ENCODE peak calls at places on chromosomes 2 and 18, in ten cellular contexts. One of them, this sample, is unnamed.

GRCh38 chr2:25590921-25591505 is 82.4 kb downstream of the DTNB start:
- DNase-seq in body of pancreas: no peak
- DNase-seq in lower lobe of right lung: no peak
- DNase-seq in A549: no peak
- DNase-seq in tibial artery: no peak
- DNase-seq in SK-N-SH: no peak
- DNase-seq in fibroblast of lung: no peak
- DNase-seq in foreskin keratinocyte: no peak
- DNase-seq in CD4-positive, CD25-positive, alpha-beta regulatory T cell: no peak
- DNase-seq in IMR-90: no peak
- DNase-seq in this sample: no peak

GRCh38 chr2:153416071-153416470 is 62.5 kb downstream of the RPRM start:
- DNase-seq in fibroblast of lung: no peak
- DNase-seq in A549: no peak
- DNase-seq in foreskin keratinocyte: peak
- DNase-seq in IMR-90: no peak
- DNase-seq in SK-N-SH: no peak
- DNase-seq in tibial artery: no peak
- DNase-seq in body of pancreas: no peak
- DNase-seq in CD4-positive, CD25-positive, alpha-beta regulatory T cell: no peak
- DNase-seq in lower lobe of right lung: no peak
- DNase-seq in this sample: no peak

GRCh38 chr18:59927246-59927825 is 27.5 kb downstream of the PMAIP1 start:
- DNase-seq in SK-N-SH: no peak
- DNase-seq in foreskin keratinocyte: peak
- DNase-seq in fibroblast of lung: no peak
- DNase-seq in body of pancreas: no peak
- DNase-seq in IMR-90: peak
- DNase-seq in A549: no peak
- DNase-seq in tibial artery: no peak
- DNase-seq in lower lobe of right lung: no peak
- DNase-seq in CD4-positive, CD25-positive, alpha-beta regulatory T cell: no peak
- DNase-seq in this sample: no peak

GRCh38 chr18:36744261-36744876 is 84.4 kb downstream of the TPGS2 start:
- DNase-seq in A549: no peak
- DNase-seq in body of pancreas: no peak
- DNase-seq in CD4-positive, CD25-positive, alpha-beta regulatory T cell: no peak
- DNase-seq in fibroblast of lung: no peak
- DNase-seq in IMR-90: peak
- DNase-seq in tibial artery: no peak
- DNase-seq in foreskin keratinocyte: peak
- DNase-seq in lower lobe of right lung: no peak
- DNase-seq in SK-N-SH: no peak
- DNase-seq in this sample: no peak

GRCh38 chr2:141810148-141810547 is 320.7 kb downstream of the LRP1B start:
- DNase-seq in foreskin keratinocyte: no peak
- DNase-seq in SK-N-SH: no peak
- DNase-seq in CD4-positive, CD25-positive, alpha-beta regulatory T cell: no peak
- DNase-seq in A549: no peak
- DNase-seq in lower lobe of right lung: no peak
- DNase-seq in body of pancreas: no peak
- DNase-seq in fibroblast of lung: no peak
- DNase-seq in IMR-90: no peak
- DNase-seq in tibial artery: no peak
- DNase-seq in this sample: no peak

GRCh38 chr18:58076052-58076451 is 32.0 kb downstream of the NEDD4L start:
- DNase-seq in fibroblast of lung: peak
- DNase-seq in CD4-positive, CD25-positive, alpha-beta regulatory T cell: no peak
- DNase-seq in SK-N-SH: no peak
- DNase-seq in lower lobe of right lung: no peak
- DNase-seq in IMR-90: peak
- DNase-seq in foreskin keratinocyte: peak
- DNase-seq in body of pancreas: no peak
- DNase-seq in tibial artery: no peak
- DNase-seq in A549: no peak
- DNase-seq in this sample: no peak

GRCh38 chr18:13374468-13375301 is 156.1 kb downstream of the LDLRAD4 start:
- DNase-seq in body of pancreas: no peak
- DNase-seq in A549: no peak
- DNase-seq in foreskin keratinocyte: no peak
- DNase-seq in SK-N-SH: peak
- DNase-seq in fibroblast of lung: no peak
- DNase-seq in tibial artery: no peak
- DNase-seq in lower lobe of right lung: no peak
- DNase-seq in IMR-90: no peak
- DNase-seq in CD4-positive, CD25-positive, alpha-beta regulatory T cell: no peak
- DNase-seq in this sample: no peak

GRCh38 chr18:46574000-46574739 is 82.8 kb downstream of the LOXHD1 start:
- DNase-seq in body of pancreas: no peak
- DNase-seq in foreskin keratinocyte: no peak
- DNase-seq in lower lobe of right lung: no peak
- DNase-seq in CD4-positive, CD25-positive, alpha-beta regulatory T cell: no peak
- DNase-seq in IMR-90: no peak
- DNase-seq in A549: no peak
- DNase-seq in fibroblast of lung: no peak
- DNase-seq in tibial artery: no peak
- DNase-seq in SK-N-SH: no peak
- DNase-seq in this sample: no peak

GRCh38 chr2:152594792-152595191 is 122.5 kb downstream of the PRPF40A start:
- DNase-seq in body of pancreas: no peak
- DNase-seq in fibroblast of lung: peak
- DNase-seq in tibial artery: peak
- DNase-seq in foreskin keratinocyte: no peak
- DNase-seq in A549: no peak
- DNase-seq in lower lobe of right lung: no peak
- DNase-seq in CD4-positive, CD25-positive, alpha-beta regulatory T cell: no peak
- DNase-seq in SK-N-SH: no peak
- DNase-seq in IMR-90: peak
- DNase-seq in this sample: no peak

GRCh38 chr2:75361486-75361885 is 162.2 kb upstream of the TACR1 start:
- DNase-seq in IMR-90: no peak
- DNase-seq in foreskin keratinocyte: no peak
- DNase-seq in lower lobe of right lung: no peak
- DNase-seq in A549: no peak
- DNase-seq in body of pancreas: no peak
- DNase-seq in CD4-positive, CD25-positive, alpha-beta regulatory T cell: no peak
- DNase-seq in tibial artery: no peak
- DNase-seq in fibroblast of lung: no peak
- DNase-seq in SK-N-SH: peak
- DNase-seq in this sample: no peak

GRCh38 chr2:30662268-30663131 is 144.7 kb downstream of the CAPN13 start:
- DNase-seq in fibroblast of lung: peak
- DNase-seq in A549: peak
- DNase-seq in CD4-positive, CD25-positive, alpha-beta regulatory T cell: no peak
- DNase-seq in foreskin keratinocyte: peak
- DNase-seq in tibial artery: no peak
- DNase-seq in IMR-90: peak
- DNase-seq in lower lobe of right lung: no peak
- DNase-seq in SK-N-SH: no peak
- DNase-seq in body of pancreas: no peak
- DNase-seq in this sample: no peak

GRCh38 chr2:189393440-189394111 is 47.7 kb upstream of the WDR75 start:
- DNase-seq in A549: peak
- DNase-seq in lower lobe of right lung: no peak
- DNase-seq in foreskin keratinocyte: peak
- DNase-seq in IMR-90: peak
- DNase-seq in CD4-positive, CD25-positive, alpha-beta regulatory T cell: no peak
- DNase-seq in tibial artery: no peak
- DNase-seq in body of pancreas: no peak
- DNase-seq in SK-N-SH: no peak
- DNase-seq in fibroblast of lung: peak
- DNase-seq in this sample: peak

DNA sequence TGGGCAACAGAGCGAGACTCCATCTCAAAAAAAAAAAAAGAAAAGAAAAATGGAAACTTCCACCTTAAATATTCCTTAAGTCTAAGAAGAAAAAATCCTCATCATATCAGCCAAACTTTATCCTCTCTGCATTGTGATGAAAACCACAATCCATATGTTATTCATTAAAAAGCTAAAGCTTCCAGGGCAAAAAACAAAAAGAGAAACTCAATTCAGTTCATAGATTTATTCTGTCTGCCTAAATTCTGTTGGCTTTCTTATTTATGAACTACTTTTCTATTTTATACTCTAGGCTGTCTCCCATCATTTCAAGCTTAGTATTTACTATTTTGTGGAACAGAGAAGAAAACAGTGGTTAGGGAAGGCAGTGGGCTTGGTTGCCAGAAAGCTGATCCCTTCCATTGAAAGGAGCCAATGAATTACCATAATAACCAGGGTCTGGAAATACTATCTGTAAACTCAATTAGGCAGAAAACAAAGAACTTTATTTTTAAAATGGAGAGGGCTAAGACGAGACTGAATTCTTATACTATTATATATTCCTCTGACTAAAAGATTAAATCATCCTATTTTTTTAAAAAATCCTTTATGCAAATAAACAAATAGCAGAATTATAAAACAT is 71.8 kb downstream of the RAPH1 start:
- DNase-seq in foreskin keratinocyte: no peak
- DNase-seq in fibroblast of lung: peak
- DNase-seq in A549: no peak
- DNase-seq in lower lobe of right lung: no peak
- DNase-seq in body of pancreas: no peak
- DNase-seq in tibial artery: no peak
- DNase-seq in IMR-90: peak
- DNase-seq in SK-N-SH: peak
- DNase-seq in CD4-positive, CD25-positive, alpha-beta regulatory T cell: no peak
- DNase-seq in this sample: no peak
- H3K27ac ChIP-seq in foreskin keratinocyte: no peak
- H3K27ac ChIP-seq in fibroblast of lung: peak
- H3K27ac ChIP-seq in A549: no peak
- H3K27ac ChIP-seq in lower lobe of right lung: no peak
- H3K27ac ChIP-seq in body of pancreas: no peak
- H3K27ac ChIP-seq in tibial artery: no peak
- H3K27ac ChIP-seq in IMR-90: peak
- H3K27ac ChIP-seq in SK-N-SH: peak
- H3K27ac ChIP-seq in CD4-positive, CD25-positive, alpha-beta regulatory T cell: no peak
- H3K27ac ChIP-seq in this sample: no peak

DNA sequence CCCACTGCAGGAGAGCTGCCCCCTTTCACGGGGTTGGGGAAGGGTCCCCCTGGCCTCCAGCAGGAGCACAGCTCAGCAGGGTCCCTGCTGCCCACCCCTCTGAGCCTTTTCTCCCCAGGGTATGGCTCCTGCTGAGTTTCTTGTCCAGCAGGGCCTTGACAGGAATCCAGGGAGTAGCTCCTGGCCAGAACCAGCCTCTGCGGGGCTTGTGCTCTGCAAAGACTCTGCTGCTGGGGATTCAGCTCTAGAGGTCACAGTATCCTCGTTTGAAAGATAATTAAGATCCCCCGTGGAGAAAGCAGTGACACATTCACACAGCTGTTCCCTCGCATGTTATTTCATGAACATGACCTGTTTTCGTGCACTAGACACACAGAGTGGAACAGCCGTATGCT is 21.2 kb downstream of the FOSL2 start:
- DNase-seq in lower lobe of right lung: no peak
- DNase-seq in A549: no peak
- DNase-seq in CD4-positive, CD25-positive, alpha-beta regulatory T cell: no peak
- DNase-seq in SK-N-SH: no peak
- DNase-seq in body of pancreas: no peak
- DNase-seq in IMR-90: no peak
- DNase-seq in fibroblast of lung: no peak
- DNase-seq in tibial artery: no peak
- DNase-seq in foreskin keratinocyte: no peak
- DNase-seq in this sample: no peak
- H3K27ac ChIP-seq in lower lobe of right lung: peak
- H3K27ac ChIP-seq in A549: no peak
- H3K27ac ChIP-seq in CD4-positive, CD25-positive, alpha-beta regulatory T cell: no peak
- H3K27ac ChIP-seq in SK-N-SH: no peak
- H3K27ac ChIP-seq in body of pancreas: no peak
- H3K27ac ChIP-seq in IMR-90: peak
- H3K27ac ChIP-seq in fibroblast of lung: no peak
- H3K27ac ChIP-seq in tibial artery: peak
- H3K27ac ChIP-seq in foreskin keratinocyte: no peak
- H3K27ac ChIP-seq in this sample: peak

DNA sequence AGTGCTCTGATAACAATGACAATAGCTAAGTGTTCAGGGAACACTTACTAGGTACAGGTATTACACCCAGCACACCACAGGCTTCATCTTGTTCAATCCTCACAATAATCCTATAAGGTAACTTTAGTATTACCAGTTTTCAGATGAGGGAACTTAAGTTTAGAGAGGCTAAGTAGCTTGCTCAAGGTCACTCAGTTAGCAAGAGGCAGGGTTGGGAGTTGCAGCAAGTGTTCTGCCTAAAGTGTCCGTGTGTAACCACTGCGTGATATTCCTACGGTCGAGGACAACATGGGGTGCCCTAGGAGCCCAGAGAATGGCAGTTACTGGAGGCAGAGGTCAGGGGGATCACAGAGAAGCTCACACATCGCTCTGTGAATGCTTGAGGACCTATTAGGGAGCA is 30.2 kb upstream of the EGR4 start:
- DNase-seq in SK-N-SH: no peak
- DNase-seq in A549: no peak
- DNase-seq in IMR-90: no peak
- DNase-seq in body of pancreas: no peak
- DNase-seq in lower lobe of right lung: no peak
- DNase-seq in CD4-positive, CD25-positive, alpha-beta regulatory T cell: no peak
- DNase-seq in fibroblast of lung: no peak
- DNase-seq in foreskin keratinocyte: no peak
- DNase-seq in tibial artery: no peak
- DNase-seq in this sample: no peak
- H3K27ac ChIP-seq in SK-N-SH: no peak
- H3K27ac ChIP-seq in A549: no peak
- H3K27ac ChIP-seq in IMR-90: no peak
- H3K27ac ChIP-seq in body of pancreas: no peak
- H3K27ac ChIP-seq in lower lobe of right lung: no peak
- H3K27ac ChIP-seq in CD4-positive, CD25-positive, alpha-beta regulatory T cell: no peak
- H3K27ac ChIP-seq in fibroblast of lung: no peak
- H3K27ac ChIP-seq in foreskin keratinocyte: no peak
- H3K27ac ChIP-seq in tibial artery: no peak
- H3K27ac ChIP-seq in this sample: no peak

DNA sequence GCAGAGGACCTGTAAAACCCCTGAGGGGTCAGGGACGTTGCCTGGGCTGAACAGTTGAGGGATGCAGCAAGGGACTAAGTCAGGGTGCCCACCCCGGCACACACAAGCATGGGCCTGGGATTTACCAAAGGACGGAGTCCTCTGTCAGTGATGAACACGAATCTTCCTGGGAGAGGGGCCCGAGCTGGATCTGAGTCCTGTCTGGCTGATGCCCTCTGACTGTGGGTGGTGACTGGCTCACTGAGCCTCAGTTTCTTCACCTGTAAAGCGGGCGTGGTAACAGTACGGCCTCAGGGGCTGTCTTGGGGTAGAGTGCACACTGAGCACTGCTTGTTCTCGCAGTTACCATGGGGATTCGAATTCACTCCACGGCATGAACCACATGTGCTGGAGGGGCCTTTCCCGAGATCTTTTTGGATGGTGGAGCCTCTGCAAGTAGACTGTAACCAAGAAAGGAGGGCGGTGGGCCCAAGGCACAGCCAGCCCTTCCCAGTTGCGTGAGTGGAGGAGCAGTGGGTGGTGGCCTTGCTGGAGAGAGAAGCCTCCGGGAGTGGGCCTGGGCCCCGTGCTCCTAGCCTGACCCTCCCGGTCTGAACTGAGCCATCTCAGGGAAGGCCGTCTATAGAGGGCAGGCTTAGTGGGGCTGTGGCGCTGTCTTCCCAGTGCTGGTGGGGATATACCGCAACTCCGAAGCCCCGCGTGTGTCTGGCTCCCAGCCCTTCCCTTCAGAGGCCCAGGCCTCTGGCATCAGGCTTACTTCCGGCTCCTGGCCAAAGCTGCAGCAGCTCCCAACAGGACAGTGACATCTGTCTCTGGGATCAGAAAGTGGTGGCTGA is 130.8 kb upstream of the HS6ST1 start:
- DNase-seq in body of pancreas: no peak
- DNase-seq in A549: no peak
- DNase-seq in SK-N-SH: peak
- DNase-seq in lower lobe of right lung: no peak
- DNase-seq in CD4-positive, CD25-positive, alpha-beta regulatory T cell: no peak
- DNase-seq in IMR-90: no peak
- DNase-seq in tibial artery: peak
- DNase-seq in foreskin keratinocyte: no peak
- DNase-seq in fibroblast of lung: no peak
- DNase-seq in this sample: no peak
- H3K27ac ChIP-seq in body of pancreas: no peak
- H3K27ac ChIP-seq in A549: no peak
- H3K27ac ChIP-seq in SK-N-SH: no peak
- H3K27ac ChIP-seq in lower lobe of right lung: no peak
- H3K27ac ChIP-seq in CD4-positive, CD25-positive, alpha-beta regulatory T cell: no peak
- H3K27ac ChIP-seq in IMR-90: no peak
- H3K27ac ChIP-seq in tibial artery: no peak
- H3K27ac ChIP-seq in foreskin keratinocyte: no peak
- H3K27ac ChIP-seq in fibroblast of lung: no peak
- H3K27ac ChIP-seq in this sample: no peak